ENCODE peak calls at places on chromosomes 1 and 21, in seven cellular contexts. Y is IMR-90, T is GM12892, W is breast epithelium, F is body of pancreas, A is ovary, C is upper lobe of left lung. P is an unnamed sample.

GRCh38 chr1:45050931-45051748 is 39.1 kb downstream of the UROD start:
- DNase-seq in T (no peak), C (no peak), Y (no peak), W (no peak), A (no peak), F (no peak), P (no peak)

GRCh38 chr21:34886554-34887385 is 162.3 kb downstream of the RUNX1 start:
- DNase-seq in Y (no peak), W (no peak), A (peak; percentile 34), C (peak; percentile 89), F (peak; percentile 17), T (no peak), P (no peak)

GRCh38 chr1:182972231-182972630 is 19.3 kb upstream of the SHCBP1L start:
- DNase-seq in A (no peak), C (no peak), F (no peak), W (no peak), Y (no peak), T (no peak), P (no peak)

GRCh38 chr1:24878775-24879742 is 51.0 kb downstream of the RUNX3 start:
- DNase-seq in W (no peak), F (no peak), T (no peak), A (no peak), C (no peak), Y (peak; percentile 47), P (no peak)

GRCh38 chr1:213035573-213035972 is 15.5 kb upstream of the RPS6KC1 start:
- DNase-seq in C (no peak), T (no peak), A (no peak), F (no peak), Y (no peak), W (no peak), P (no peak)

GRCh38 chr1:153963850-153964331 is 554 bp upstream of the SLC39A1 start:
- DNase-seq in F (peak; percentile 56), T (no peak), C (peak; percentile 86), Y (no peak), A (no peak), W (peak; percentile 70), P (no peak)

GRCh38 chr1:208174736-208175507 is 69.3 kb downstream of the PLXNA2 start:
- DNase-seq in A (no peak), T (no peak), F (peak; percentile 38), Y (peak; percentile 68), W (no peak), C (no peak), P (no peak)

GRCh38 chr1:74733616-74734484 is 898 bp downstream of the TYW3 start:
- DNase-seq in A (no peak), F (peak; percentile 27), W (no peak), Y (peak; percentile 77), T (no peak), C (no peak), P (no peak)

GRCh38 chr1:17167041-17167782 is 37.7 kb upstream of the PADI1 start:
- DNase-seq in A (no peak), Y (no peak), T (no peak), F (no peak), W (no peak), C (no peak), P (no peak)

DNA sequence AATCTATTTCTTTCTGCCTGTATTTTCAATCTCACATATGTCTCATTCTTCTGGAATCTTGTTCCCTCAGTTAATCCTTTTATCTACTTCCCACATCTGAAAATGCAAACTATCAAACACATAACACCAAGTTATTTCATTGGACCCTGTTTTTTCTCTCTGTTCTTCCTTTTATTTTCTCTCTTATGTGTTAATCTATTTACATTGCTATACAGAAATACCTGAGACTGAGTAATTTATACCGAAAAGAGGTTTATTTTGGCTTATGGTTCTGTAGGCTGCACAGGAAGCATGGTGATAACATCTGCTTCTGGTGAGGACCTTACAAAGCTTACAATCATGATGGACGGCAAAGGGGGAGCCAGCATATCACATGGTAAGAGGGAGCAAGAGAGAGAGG is 247.6 kb downstream of the TGFB2 start:
- DNase-seq in A (no peak), F (no peak), Y (peak; percentile 54), T (no peak), C (no peak), W (no peak), P (no peak)
- TF ChIP-seq POLR2A in A (no peak), F (no peak), Y (no peak), T (no peak), C (no peak), W (no peak), P (no peak)

GRCh38 chr1:171485375-171486047 is at the start of gene PRRC2C:
- DNase-seq in C (peak; percentile 95), W (peak; percentile 96), T (peak; percentile 63), A (peak; percentile 98), Y (peak; percentile 98), F (peak; percentile 99), P (peak; percentile 96)
- TF ChIP-seq POLR2A in C (peak; percentile 82), W (peak; percentile 76), T (peak; percentile 89), A (peak; percentile 77), Y (peak; percentile 87), F (peak; percentile 73), P (peak; percentile 89)

DNA sequence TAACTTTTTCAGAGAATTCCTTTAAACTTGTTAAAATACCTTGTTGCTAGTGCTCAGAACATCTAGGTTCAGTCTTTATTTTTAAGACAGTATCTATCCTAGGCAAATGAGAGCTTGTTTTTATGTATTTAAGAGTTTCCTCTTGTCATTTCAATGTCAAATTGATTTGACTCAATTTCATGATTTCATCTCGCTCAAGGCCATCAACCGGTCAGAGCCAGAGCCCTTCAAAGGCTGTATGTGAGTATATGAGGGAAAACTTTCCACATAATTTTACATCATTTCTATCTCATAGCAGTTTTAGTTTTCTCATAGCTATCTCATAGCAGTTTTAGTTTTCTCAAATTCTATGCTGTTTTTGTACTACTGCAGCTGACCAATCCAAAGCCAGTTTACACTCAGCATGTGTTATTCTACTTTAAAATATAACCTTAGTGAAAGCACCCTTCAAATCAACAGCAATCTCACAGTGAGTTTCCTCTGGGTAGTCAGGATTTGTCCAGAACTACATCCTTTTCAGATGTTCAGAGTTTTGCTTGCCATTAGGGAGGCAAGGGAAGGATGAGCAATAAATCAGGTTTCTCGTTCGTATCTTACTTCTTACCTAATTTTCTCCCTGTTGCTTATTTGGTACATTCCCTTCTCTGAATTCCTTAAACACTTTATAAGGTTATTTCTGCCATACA is 12.7 kb downstream of the HNRNPU start:
- DNase-seq in Y (no peak), T (no peak), A (no peak), C (no peak), F (no peak), W (no peak), P (no peak)
- TF ChIP-seq POLR2A in Y (no peak), T (peak; percentile 53), A (no peak), C (no peak), F (no peak), W (no peak), P (no peak)

GRCh38 chr1:202110977-202111376 is 11.7 kb upstream of the GPR37L1 start:
- DNase-seq in W (no peak), C (no peak), F (no peak), A (no peak), T (no peak), Y (no peak), P (no peak)

GRCh38 chr1:202106340-202107284 is 16.1 kb upstream of the GPR37L1 start:
- DNase-seq in C (no peak), F (peak; percentile 89), Y (no peak), T (no peak), W (no peak), A (no peak), P (no peak)

GRCh38 chr1:202105571-202106339 is 17.0 kb upstream of the GPR37L1 start:
- DNase-seq in A (no peak), W (peak; percentile 57), C (no peak), F (peak; percentile 63), Y (peak; percentile 59), T (no peak), P (no peak)

GRCh38 chr1:202107321-202107761 is 15.4 kb upstream of the GPR37L1 start:
- DNase-seq in Y (no peak), W (peak; percentile 82), T (no peak), C (peak; percentile 83), A (no peak), F (peak; percentile 98), P (no peak)

GRCh38 chr1:202107801-202108731 is 14.7 kb upstream of the GPR37L1 start:
- DNase-seq in T (no peak), A (no peak), Y (no peak), W (no peak), F (peak; percentile 95), C (no peak), P (no peak)
- TF ChIP-seq POLR2A in T (no peak), A (no peak), Y (no peak), W (no peak), F (no peak), C (no peak), P (no peak)

P was measured in tibial nerve.